ENCODE peak calls at places on chromosomes 11 and 22, in seven cellular contexts. T, B, F, G, Z, N and V are unnamed samples.
A peak's percentile ranks its signal among the peaks of the same experiment; 100 is the strongest.

GRCh38 chr11:44961894-44962293 is 11.2 kb upstream of the TP53I11 start:
- DNase-seq in G (no peak), F (no peak), T (no peak), Z (no peak), B (no peak), N (no peak), V (no peak)

GRCh38 chr22:50542416-50542927 is 3.2 kb upstream of the KLHDC7B start:
- DNase-seq in G (no peak), F (no peak), N (no peak), Z (peak; percentile 95), T (no peak), B (no peak), V (no peak)

GRCh38 chr11:13880719-13881118 is 81.8 kb upstream of the SPON1 start:
- DNase-seq in F (no peak), B (no peak), T (no peak), N (no peak), Z (no peak), G (no peak), V (peak; percentile 21)

GRCh38 chr11:119196833-119197483 is 9.2 kb upstream of the CBL start:
- DNase-seq in F (peak; percentile 86), N (peak; percentile 70), G (peak; percentile 84), B (peak; percentile 90), T (peak; percentile 70), Z (peak; percentile 88), V (peak; percentile 89)

GRCh38 chr11:121841487-121842167 is 274.4 kb downstream of the BLID start:
- DNase-seq in T (no peak), F (no peak), N (no peak), Z (no peak), B (peak; percentile 36), G (no peak), V (no peak)

GRCh38 chr22:23306438-23306921 is 126.2 kb downstream of the BCR start:
- DNase-seq in B (no peak), N (no peak), Z (no peak), G (no peak), F (no peak), T (no peak), V (no peak)

GRCh38 chr11:44149651-44150050 is 54.2 kb downstream of the EXT2 start:
- DNase-seq in N (no peak), T (no peak), B (no peak), G (no peak), Z (no peak), F (no peak), V (no peak)

GRCh38 chr11:10742460-10743208 is 8.4 kb upstream of the CTR9 start:
- DNase-seq in G (no peak), T (no peak), Z (no peak), N (peak; percentile 9), F (no peak), B (no peak), V (no peak)

GRCh38 chr11:65586676-65587075 is 8.9 kb downstream of the KCNK7 start:
- DNase-seq in N (no peak), G (no peak), B (peak; percentile 76), Z (no peak), T (no peak), F (no peak), V (no peak)

GRCh38 chr11:135036488-135037297 is 624.7 kb upstream of the B3GAT1 start:
- DNase-seq in F (no peak), T (no peak), N (no peak), Z (no peak), G (no peak), B (no peak), V (no peak)

GRCh38 chr11:113514856-113515255 is 39.7 kb upstream of the DRD2 start:
- DNase-seq in B (no peak), N (no peak), T (no peak), G (no peak), Z (no peak), F (no peak), V (no peak)

GRCh38 chr11:2074266-2074825 is 64.8 kb downstream of the IGF2 start:
- DNase-seq in N (no peak), B (no peak), G (no peak), Z (no peak), F (no peak), T (no peak), V (peak; percentile 10)

GRCh38 chr11:2460540-2461252 is 15.9 kb downstream of the KCNQ1 start:
- DNase-seq in G (no peak), Z (no peak), F (no peak), B (no peak), T (no peak), N (no peak), V (no peak)

GRCh38 chr11:115501895-115502589 is 2.2 kb downstream of the CADM1 start:
- DNase-seq in T (no peak), G (peak; percentile 64), N (no peak), B (no peak), F (no peak), Z (peak; percentile 63), V (peak; percentile 55)

GRCh38 chr22:37981282-37982011 is 2.9 kb downstream of the SOX10 start:
- DNase-seq in G (no peak), T (no peak), B (no peak), Z (no peak), N (no peak), F (no peak), V (no peak)